ENCODE peak calls at places on chromosomes 11 and 22, in eight cellular contexts. One of them, this sample, is unnamed.

GRCh38 chr22:19672054-19672776 is 42.1 kb upstream of the SEPTIN5 start:
- DNase-seq in heart right ventricle: no peak
- DNase-seq in activated CD8-positive, alpha-beta T cell treated with anti-CD3 and anti-CD28 coated beads for 36 hours: no peak
- DNase-seq in cardiac muscle cell: no peak
- DNase-seq in nephron progenitor cell: no peak
- DNase-seq in glutamatergic neuron: no peak
- DNase-seq in GM20000: no peak
- DNase-seq in body of pancreas: no peak
- DNase-seq in this sample: no peak

GRCh38 chr11:66641834-66642233 is 3.3 kb downstream of the RBM4 start:
- DNase-seq in GM20000: no peak
- DNase-seq in activated CD8-positive, alpha-beta T cell treated with anti-CD3 and anti-CD28 coated beads for 36 hours: no peak
- DNase-seq in heart right ventricle: no peak
- DNase-seq in glutamatergic neuron: no peak
- DNase-seq in nephron progenitor cell: no peak
- DNase-seq in cardiac muscle cell: no peak
- DNase-seq in body of pancreas: no peak
- DNase-seq in this sample: no peak

GRCh38 chr22:33381531-33382406 is 323.6 kb upstream of the SYN3 start:
- DNase-seq in body of pancreas: no peak
- DNase-seq in nephron progenitor cell: no peak
- DNase-seq in activated CD8-positive, alpha-beta T cell treated with anti-CD3 and anti-CD28 coated beads for 36 hours: no peak
- DNase-seq in cardiac muscle cell: no peak
- DNase-seq in glutamatergic neuron: no peak
- DNase-seq in heart right ventricle: no peak
- DNase-seq in GM20000: no peak
- DNase-seq in this sample: no peak

GRCh38 chr11:108147150-108147549 is 25.8 kb downstream of the ACAT1 start:
- DNase-seq in cardiac muscle cell: no peak
- DNase-seq in activated CD8-positive, alpha-beta T cell treated with anti-CD3 and anti-CD28 coated beads for 36 hours: no peak
- DNase-seq in body of pancreas: no peak
- DNase-seq in heart right ventricle: no peak
- DNase-seq in glutamatergic neuron: no peak
- DNase-seq in nephron progenitor cell: no peak
- DNase-seq in GM20000: no peak
- DNase-seq in this sample: no peak

GRCh38 chr11:697811-698311 is 2.2 kb downstream of the TMEM80 start:
- DNase-seq in cardiac muscle cell: no peak
- DNase-seq in GM20000: no peak
- DNase-seq in nephron progenitor cell: no peak
- DNase-seq in body of pancreas: no peak
- DNase-seq in heart right ventricle: no peak
- DNase-seq in glutamatergic neuron: no peak
- DNase-seq in activated CD8-positive, alpha-beta T cell treated with anti-CD3 and anti-CD28 coated beads for 36 hours: no peak
- DNase-seq in this sample: no peak

GRCh38 chr11:86802601-86803051 is 2.3 kb downstream of the PRSS23 start:
- DNase-seq in body of pancreas: peak
- DNase-seq in nephron progenitor cell: no peak
- DNase-seq in cardiac muscle cell: peak
- DNase-seq in GM20000: peak
- DNase-seq in activated CD8-positive, alpha-beta T cell treated with anti-CD3 and anti-CD28 coated beads for 36 hours: peak
- DNase-seq in heart right ventricle: no peak
- DNase-seq in glutamatergic neuron: no peak
- DNase-seq in this sample: no peak

GRCh38 chr11:104286129-104286528 is 122.2 kb upstream of the PDGFD start:
- DNase-seq in GM20000: no peak
- DNase-seq in body of pancreas: no peak
- DNase-seq in heart right ventricle: no peak
- DNase-seq in nephron progenitor cell: no peak
- DNase-seq in cardiac muscle cell: peak
- DNase-seq in activated CD8-positive, alpha-beta T cell treated with anti-CD3 and anti-CD28 coated beads for 36 hours: no peak
- DNase-seq in glutamatergic neuron: no peak
- DNase-seq in this sample: no peak

GRCh38 chr11:69647349-69647748 is 6.4 kb downstream of the CCND1 start:
- DNase-seq in cardiac muscle cell: no peak
- DNase-seq in heart right ventricle: no peak
- DNase-seq in nephron progenitor cell: no peak
- DNase-seq in activated CD8-positive, alpha-beta T cell treated with anti-CD3 and anti-CD28 coated beads for 36 hours: no peak
- DNase-seq in glutamatergic neuron: no peak
- DNase-seq in GM20000: no peak
- DNase-seq in body of pancreas: no peak
- DNase-seq in this sample: no peak

GRCh38 chr11:39385911-39386310 is 2073.5 kb downstream of the LRRC4C start:
- DNase-seq in body of pancreas: no peak
- DNase-seq in cardiac muscle cell: no peak
- DNase-seq in GM20000: no peak
- DNase-seq in nephron progenitor cell: no peak
- DNase-seq in glutamatergic neuron: no peak
- DNase-seq in activated CD8-positive, alpha-beta T cell treated with anti-CD3 and anti-CD28 coated beads for 36 hours: no peak
- DNase-seq in heart right ventricle: no peak
- DNase-seq in this sample: no peak

GRCh38 chr11:70493891-70494290 is 95.6 kb downstream of the CTTN start:
- DNase-seq in nephron progenitor cell: no peak
- DNase-seq in cardiac muscle cell: no peak
- DNase-seq in heart right ventricle: no peak
- DNase-seq in body of pancreas: no peak
- DNase-seq in GM20000: no peak
- DNase-seq in activated CD8-positive, alpha-beta T cell treated with anti-CD3 and anti-CD28 coated beads for 36 hours: no peak
- DNase-seq in glutamatergic neuron: no peak
- DNase-seq in this sample: no peak

GRCh38 chr11:73415854-73416615 is 39.8 kb downstream of the RELT start:
- DNase-seq in body of pancreas: no peak
- DNase-seq in heart right ventricle: no peak
- DNase-seq in activated CD8-positive, alpha-beta T cell treated with anti-CD3 and anti-CD28 coated beads for 36 hours: no peak
- DNase-seq in cardiac muscle cell: no peak
- DNase-seq in glutamatergic neuron: no peak
- DNase-seq in nephron progenitor cell: no peak
- DNase-seq in GM20000: no peak
- DNase-seq in this sample: no peak

GRCh38 chr11:109729761-109730160 is 307.8 kb downstream of the C11orf87 start:
- DNase-seq in glutamatergic neuron: no peak
- DNase-seq in GM20000: no peak
- DNase-seq in heart right ventricle: no peak
- DNase-seq in nephron progenitor cell: no peak
- DNase-seq in activated CD8-positive, alpha-beta T cell treated with anti-CD3 and anti-CD28 coated beads for 36 hours: no peak
- DNase-seq in body of pancreas: peak
- DNase-seq in cardiac muscle cell: no peak
- DNase-seq in this sample: no peak

GRCh38 chr11:104691129-104691528 is 207.1 kb downstream of the CASP12 start:
- DNase-seq in GM20000: no peak
- DNase-seq in glutamatergic neuron: no peak
- DNase-seq in body of pancreas: no peak
- DNase-seq in cardiac muscle cell: no peak
- DNase-seq in activated CD8-positive, alpha-beta T cell treated with anti-CD3 and anti-CD28 coated beads for 36 hours: no peak
- DNase-seq in nephron progenitor cell: no peak
- DNase-seq in heart right ventricle: no peak
- DNase-seq in this sample: no peak

GRCh38 chr22:17161991-17162390 is 2.9 kb upstream of the HDHD5 start:
- DNase-seq in glutamatergic neuron: no peak
- DNase-seq in heart right ventricle: no peak
- DNase-seq in nephron progenitor cell: no peak
- DNase-seq in GM20000: no peak
- DNase-seq in cardiac muscle cell: no peak
- DNase-seq in activated CD8-positive, alpha-beta T cell treated with anti-CD3 and anti-CD28 coated beads for 36 hours: no peak
- DNase-seq in body of pancreas: no peak
- DNase-seq in this sample: no peak

GRCh38 chr11:14029971-14030531 is 67.5 kb downstream of the SPON1 start:
- DNase-seq in GM20000: no peak
- DNase-seq in glutamatergic neuron: no peak
- DNase-seq in body of pancreas: peak
- DNase-seq in activated CD8-positive, alpha-beta T cell treated with anti-CD3 and anti-CD28 coated beads for 36 hours: no peak
- DNase-seq in nephron progenitor cell: no peak
- DNase-seq in cardiac muscle cell: peak
- DNase-seq in heart right ventricle: peak
- DNase-seq in this sample: no peak

GRCh38 chr22:47575291-47575690 is 812.8 kb downstream of the TBC1D22A start:
- DNase-seq in heart right ventricle: no peak
- DNase-seq in activated CD8-positive, alpha-beta T cell treated with anti-CD3 and anti-CD28 coated beads for 36 hours: no peak
- DNase-seq in glutamatergic neuron: no peak
- DNase-seq in cardiac muscle cell: no peak
- DNase-seq in body of pancreas: no peak
- DNase-seq in GM20000: no peak
- DNase-seq in nephron progenitor cell: no peak
- DNase-seq in this sample: no peak

GRCh38 chr11:111851636-111852035 is 19.7 kb downstream of the ALG9 start:
- DNase-seq in glutamatergic neuron: no peak
- DNase-seq in cardiac muscle cell: peak
- DNase-seq in heart right ventricle: no peak
- DNase-seq in GM20000: no peak
- DNase-seq in body of pancreas: no peak
- DNase-seq in nephron progenitor cell: no peak
- DNase-seq in activated CD8-positive, alpha-beta T cell treated with anti-CD3 and anti-CD28 coated beads for 36 hours: no peak
- DNase-seq in this sample: no peak
- TF ChIP-seq CTCF in glutamatergic neuron: no peak
- TF ChIP-seq CTCF in cardiac muscle cell: peak
- TF ChIP-seq CTCF in heart right ventricle: peak
- TF ChIP-seq CTCF in GM20000: peak
- TF ChIP-seq CTCF in body of pancreas: no peak
- TF ChIP-seq CTCF in nephron progenitor cell: no peak
- TF ChIP-seq CTCF in activated CD8-positive, alpha-beta T cell treated with anti-CD3 and anti-CD28 coated beads for 36 hours: no peak
- TF ChIP-seq CTCF in this sample: no peak

GRCh38 chr22:23153994-23154393 is 8.7 kb downstream of the RAB36 start:
- DNase-seq in glutamatergic neuron: no peak
- DNase-seq in cardiac muscle cell: no peak
- DNase-seq in nephron progenitor cell: no peak
- DNase-seq in activated CD8-positive, alpha-beta T cell treated with anti-CD3 and anti-CD28 coated beads for 36 hours: no peak
- DNase-seq in GM20000: no peak
- DNase-seq in heart right ventricle: no peak
- DNase-seq in body of pancreas: no peak
- DNase-seq in this sample: no peak

GRCh38 chr22:23155143-23155542 is 9.9 kb downstream of the RAB36 start:
- DNase-seq in body of pancreas: no peak
- DNase-seq in GM20000: no peak
- DNase-seq in glutamatergic neuron: no peak
- DNase-seq in heart right ventricle: no peak
- DNase-seq in activated CD8-positive, alpha-beta T cell treated with anti-CD3 and anti-CD28 coated beads for 36 hours: no peak
- DNase-seq in cardiac muscle cell: no peak
- DNase-seq in nephron progenitor cell: no peak
- DNase-seq in this sample: no peak

GRCh38 chr22:23154461-23154860 is 9.2 kb downstream of the RAB36 start:
- DNase-seq in GM20000: no peak
- DNase-seq in cardiac muscle cell: no peak
- DNase-seq in nephron progenitor cell: no peak
- DNase-seq in glutamatergic neuron: no peak
- DNase-seq in activated CD8-positive, alpha-beta T cell treated with anti-CD3 and anti-CD28 coated beads for 36 hours: no peak
- DNase-seq in body of pancreas: no peak
- DNase-seq in heart right ventricle: no peak
- DNase-seq in this sample: no peak

GRCh38 chr22:23156286-23156685 is 11.0 kb downstream of the RAB36 start:
- DNase-seq in glutamatergic neuron: no peak
- DNase-seq in activated CD8-positive, alpha-beta T cell treated with anti-CD3 and anti-CD28 coated beads for 36 hours: no peak
- DNase-seq in cardiac muscle cell: no peak
- DNase-seq in heart right ventricle: no peak
- DNase-seq in body of pancreas: no peak
- DNase-seq in GM20000: no peak
- DNase-seq in nephron progenitor cell: no peak
- DNase-seq in this sample: no peak

GRCh38 chr22:23155831-23156230 is 10.6 kb downstream of the RAB36 start:
- DNase-seq in glutamatergic neuron: no peak
- DNase-seq in GM20000: no peak
- DNase-seq in cardiac muscle cell: no peak
- DNase-seq in nephron progenitor cell: no peak
- DNase-seq in heart right ventricle: no peak
- DNase-seq in activated CD8-positive, alpha-beta T cell treated with anti-CD3 and anti-CD28 coated beads for 36 hours: no peak
- DNase-seq in body of pancreas: no peak
- DNase-seq in this sample: no peak
- TF ChIP-seq CTCF in glutamatergic neuron: no peak
- TF ChIP-seq CTCF in GM20000: no peak
- TF ChIP-seq CTCF in cardiac muscle cell: no peak
- TF ChIP-seq CTCF in nephron progenitor cell: no peak
- TF ChIP-seq CTCF in heart right ventricle: no peak
- TF ChIP-seq CTCF in activated CD8-positive, alpha-beta T cell treated with anti-CD3 and anti-CD28 coated beads for 36 hours: no peak
- TF ChIP-seq CTCF in body of pancreas: no peak
- TF ChIP-seq CTCF in this sample: no peak

GRCh38 chr22:30861131-30861530 is 107.4 kb downstream of the MORC2 start:
- DNase-seq in heart right ventricle: no peak
- DNase-seq in GM20000: no peak
- DNase-seq in body of pancreas: no peak
- DNase-seq in activated CD8-positive, alpha-beta T cell treated with anti-CD3 and anti-CD28 coated beads for 36 hours: no peak
- DNase-seq in cardiac muscle cell: no peak
- DNase-seq in nephron progenitor cell: no peak
- DNase-seq in glutamatergic neuron: no peak
- DNase-seq in this sample: no peak

GRCh38 chr22:30865656-30866055 is 102.9 kb downstream of the MORC2 start:
- DNase-seq in activated CD8-positive, alpha-beta T cell treated with anti-CD3 and anti-CD28 coated beads for 36 hours: no peak
- DNase-seq in glutamatergic neuron: no peak
- DNase-seq in heart right ventricle: no peak
- DNase-seq in cardiac muscle cell: no peak
- DNase-seq in nephron progenitor cell: no peak
- DNase-seq in GM20000: no peak
- DNase-seq in body of pancreas: no peak
- DNase-seq in this sample: no peak

GRCh38 chr22:30861688-30862552 is 106.7 kb downstream of the MORC2 start:
- DNase-seq in heart right ventricle: no peak
- DNase-seq in body of pancreas: no peak
- DNase-seq in glutamatergic neuron: no peak
- DNase-seq in GM20000: no peak
- DNase-seq in activated CD8-positive, alpha-beta T cell treated with anti-CD3 and anti-CD28 coated beads for 36 hours: no peak
- DNase-seq in nephron progenitor cell: no peak
- DNase-seq in cardiac muscle cell: no peak
- DNase-seq in this sample: peak

GRCh38 chr22:30864441-30865420 is 103.8 kb downstream of the MORC2 start:
- DNase-seq in nephron progenitor cell: no peak
- DNase-seq in glutamatergic neuron: no peak
- DNase-seq in heart right ventricle: no peak
- DNase-seq in body of pancreas: no peak
- DNase-seq in GM20000: no peak
- DNase-seq in cardiac muscle cell: no peak
- DNase-seq in activated CD8-positive, alpha-beta T cell treated with anti-CD3 and anti-CD28 coated beads for 36 hours: no peak
- DNase-seq in this sample: peak

DNA sequence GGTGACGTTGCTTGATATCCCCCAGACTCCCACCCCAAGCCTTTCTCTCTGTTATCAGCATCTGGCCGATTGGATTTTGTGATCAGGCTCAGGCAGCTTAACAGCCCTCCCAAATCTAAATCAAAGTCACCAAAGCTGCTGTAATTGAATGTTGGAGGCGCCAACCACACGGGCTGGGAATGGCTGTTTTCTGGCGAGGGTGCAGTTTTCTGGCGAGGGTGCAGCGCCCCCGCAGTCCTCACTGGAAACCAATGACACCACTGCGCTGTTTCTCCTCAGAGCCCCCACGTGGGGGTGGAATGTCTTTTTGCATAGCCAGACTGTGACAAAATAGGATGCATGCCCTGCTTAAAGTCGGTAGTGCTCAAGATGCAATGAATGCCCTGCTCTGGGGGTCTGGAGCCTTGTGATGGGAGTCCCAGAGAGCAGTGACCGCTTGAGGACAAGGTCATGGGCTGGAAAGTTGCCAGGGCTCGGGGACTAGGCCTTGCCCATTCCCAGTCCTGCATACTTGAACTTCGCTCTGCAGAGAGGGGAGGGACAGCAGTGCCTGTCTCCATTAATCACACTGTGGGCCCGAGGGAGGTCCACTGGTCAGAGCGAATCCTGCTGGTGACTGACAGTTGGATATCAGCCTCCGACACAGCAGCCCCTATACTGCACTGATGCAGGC is 105.3 kb downstream of the MORC2 start:
- DNase-seq in GM20000: no peak
- DNase-seq in glutamatergic neuron: peak
- DNase-seq in activated CD8-positive, alpha-beta T cell treated with anti-CD3 and anti-CD28 coated beads for 36 hours: no peak
- DNase-seq in cardiac muscle cell: peak
- DNase-seq in heart right ventricle: no peak
- DNase-seq in body of pancreas: no peak
- DNase-seq in nephron progenitor cell: no peak
- DNase-seq in this sample: peak
- TF ChIP-seq CTCF in GM20000: no peak
- TF ChIP-seq CTCF in glutamatergic neuron: no peak
- TF ChIP-seq CTCF in activated CD8-positive, alpha-beta T cell treated with anti-CD3 and anti-CD28 coated beads for 36 hours: no peak
- TF ChIP-seq CTCF in cardiac muscle cell: peak
- TF ChIP-seq CTCF in heart right ventricle: no peak
- TF ChIP-seq CTCF in body of pancreas: no peak
- TF ChIP-seq CTCF in nephron progenitor cell: no peak
- TF ChIP-seq CTCF in this sample: no peak

GRCh38 chr11:12189543-12190235 is 79.3 kb downstream of the MICAL2 start:
- DNase-seq in body of pancreas: no peak
- DNase-seq in glutamatergic neuron: no peak
- DNase-seq in cardiac muscle cell: no peak
- DNase-seq in GM20000: no peak
- DNase-seq in activated CD8-positive, alpha-beta T cell treated with anti-CD3 and anti-CD28 coated beads for 36 hours: peak
- DNase-seq in heart right ventricle: no peak
- DNase-seq in nephron progenitor cell: no peak
- DNase-seq in this sample: no peak
- TF ChIP-seq CTCF in body of pancreas: no peak
- TF ChIP-seq CTCF in glutamatergic neuron: no peak
- TF ChIP-seq CTCF in cardiac muscle cell: no peak
- TF ChIP-seq CTCF in GM20000: no peak
- TF ChIP-seq CTCF in activated CD8-positive, alpha-beta T cell treated with anti-CD3 and anti-CD28 coated beads for 36 hours: no peak
- TF ChIP-seq CTCF in heart right ventricle: peak
- TF ChIP-seq CTCF in nephron progenitor cell: no peak
- TF ChIP-seq CTCF in this sample: no peak